ENCODE peak calls at places on chromosomes 7 and 10, in four cellular contexts. U is lower lobe of right lung, T is kidney, H is hepatocyte. N is an unnamed sample. For H3K9me3, the result is how much of the 10 kb centered on the place peaks cover.

GRCh38 chr10:131902691-131903090 is 1.9 kb downstream of the PPP2R2D start:
- DNase-seq in U (no peak), T (peak), H (no peak), N (no peak)

GRCh38 chr7:112748381-112748780 is 41.8 kb downstream of the TMEM168 start:
- DNase-seq in U (no peak), T (no peak), H (no peak), N (no peak)

GRCh38 chr7:143395187-143396149 is 13.2 kb downstream of the EPHA1 start:
- DNase-seq in U (no peak), T (no peak), H (no peak), N (no peak)

GRCh38 chr7:140738280-140738679 is 41.8 kb downstream of the NDUFB2 start:
- DNase-seq in U (no peak), T (no peak), H (no peak), N (no peak)

GRCh38 chr10:122441961-122442360 is 12.5 kb upstream of the ARMS2 start:
- DNase-seq in U (no peak), T (no peak), H (peak), N (no peak)

GRCh38 chr10:46031648-46032532 is 1.5 kb upstream of the NCOA4 start:
- DNase-seq in U (no peak), T (no peak), H (peak), N (no peak)

GRCh38 chr10:11058965-11059364 is 41.3 kb downstream of the CELF2 start:
- DNase-seq in U (no peak), T (no peak), H (peak), N (no peak)

GRCh38 chr7:525740-526139 is 6.1 kb upstream of the PDGFA start:
- DNase-seq in U (no peak), T (no peak), H (no peak), N (no peak)

GRCh38 chr10:46052057-46052790 is 6.2 kb upstream of the MSMB start:
- DNase-seq in U (no peak), T (no peak), H (no peak), N (no peak)

GRCh38 chr7:16905300-16906044 is 23.7 kb upstream of the AGR3 start:
- DNase-seq in U (no peak), T (no peak), H (peak), N (no peak)

GRCh38 chr10:28838908-28839307 is 161.6 kb downstream of the BAMBI start:
- DNase-seq in U (no peak), T (no peak), H (peak), N (no peak)

GRCh38 chr7:41169307-41169706 is 533.6 kb downstream of the INHBA start:
- DNase-seq in U (no peak), T (no peak), H (no peak), N (no peak)

GRCh38 chr7:26367219-26367711 is 75.6 kb downstream of the SNX10 start:
- DNase-seq in U (no peak), T (no peak), H (no peak), N (no peak)

GRCh38 chr10:108913300-108913699 is 1010.0 kb downstream of the XPNPEP1 start:
- DNase-seq in U (no peak), T (no peak), H (no peak), N (no peak)

GRCh38 chr7:70700055-70700934 is 431.6 kb upstream of the GALNT17 start:
- DNase-seq in U (no peak), T (no peak), H (no peak), N (no peak)

GRCh38 chr10:11830836-11831519 is 7.8 kb downstream of the PROSER2 start:
- DNase-seq in U (no peak), T (no peak), H (peak), N (no peak)

GRCh38 chr10:36989233-36989632 is 136.2 kb upstream of the ANKRD30A start:
- DNase-seq in U (no peak), T (no peak), H (no peak), N (no peak)

DNA sequence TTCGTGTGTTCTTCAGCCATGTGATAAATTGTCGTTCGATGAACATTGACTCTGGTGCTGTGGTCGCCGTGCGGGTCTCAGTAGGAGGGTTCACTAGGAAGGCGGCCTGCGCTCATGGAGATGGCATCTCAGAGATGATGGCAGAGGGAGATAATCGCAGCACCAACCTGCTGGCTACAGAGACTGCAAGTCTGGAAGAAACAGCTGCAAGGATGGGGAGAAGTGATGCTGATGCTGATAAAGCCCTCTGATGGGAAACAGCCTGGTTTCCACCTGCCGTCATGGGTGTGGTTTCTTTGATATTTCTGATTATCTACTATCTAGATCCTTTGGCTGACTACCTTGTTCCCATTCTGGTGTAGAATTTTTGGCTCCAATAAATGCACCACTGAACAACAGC is 130.5 kb upstream of the ANKRD30A start:
- DNase-seq in U (no peak), T (no peak), H (no peak), N (no peak)
- H3K9me3 ChIP-seq in U (under half), T (under half), H (under half), N (under half)

DNA sequence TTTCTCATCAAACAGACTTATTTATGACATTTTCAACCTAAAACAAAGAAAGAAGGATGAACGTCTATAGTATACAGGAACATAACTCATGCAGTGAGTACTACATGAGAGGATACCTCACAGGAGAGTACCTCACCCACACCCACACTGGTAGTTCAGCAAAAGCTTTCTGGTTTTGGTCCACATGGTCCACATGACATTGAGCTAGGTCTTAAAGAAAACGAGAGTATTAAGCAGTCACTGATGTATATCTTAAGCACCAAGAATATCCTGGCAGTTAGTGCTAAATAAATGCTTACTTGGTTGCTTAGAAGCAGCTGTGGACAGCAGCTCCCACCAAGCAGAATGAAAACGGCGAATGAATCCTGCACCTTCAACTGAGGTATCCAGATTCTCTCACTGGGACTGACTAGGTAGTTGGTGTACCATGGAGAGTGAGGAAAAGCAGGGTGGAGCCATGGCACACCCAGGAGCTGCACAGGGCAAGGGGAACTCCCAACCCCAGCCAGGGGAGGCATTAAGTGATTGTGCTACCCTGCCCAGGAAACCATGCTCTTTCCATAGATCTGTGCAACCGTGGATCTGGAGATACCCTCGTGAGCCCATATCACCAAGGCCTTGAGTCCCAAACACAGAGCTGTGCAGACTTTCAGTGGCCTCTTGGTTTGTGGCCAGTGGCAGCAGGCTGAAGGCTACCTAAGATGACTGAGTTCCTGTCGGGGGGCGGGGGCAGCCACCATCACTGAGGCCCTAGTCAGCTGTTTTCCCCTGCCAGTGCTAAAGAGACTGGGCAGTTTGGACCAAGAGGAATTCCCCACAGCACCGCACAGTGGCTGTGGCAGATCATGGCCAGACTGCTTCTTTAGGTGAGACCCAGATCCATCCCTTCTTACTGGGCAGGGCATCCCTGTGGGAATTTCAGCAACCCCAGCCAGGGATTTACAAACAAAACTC is 143.4 kb downstream of the SGMS1 start:
- DNase-seq in U (no peak), T (no peak), H (no peak), N (no peak)
- H3K9me3 ChIP-seq in U (under half), T (under half), H (under half), N (under half)

DNA sequence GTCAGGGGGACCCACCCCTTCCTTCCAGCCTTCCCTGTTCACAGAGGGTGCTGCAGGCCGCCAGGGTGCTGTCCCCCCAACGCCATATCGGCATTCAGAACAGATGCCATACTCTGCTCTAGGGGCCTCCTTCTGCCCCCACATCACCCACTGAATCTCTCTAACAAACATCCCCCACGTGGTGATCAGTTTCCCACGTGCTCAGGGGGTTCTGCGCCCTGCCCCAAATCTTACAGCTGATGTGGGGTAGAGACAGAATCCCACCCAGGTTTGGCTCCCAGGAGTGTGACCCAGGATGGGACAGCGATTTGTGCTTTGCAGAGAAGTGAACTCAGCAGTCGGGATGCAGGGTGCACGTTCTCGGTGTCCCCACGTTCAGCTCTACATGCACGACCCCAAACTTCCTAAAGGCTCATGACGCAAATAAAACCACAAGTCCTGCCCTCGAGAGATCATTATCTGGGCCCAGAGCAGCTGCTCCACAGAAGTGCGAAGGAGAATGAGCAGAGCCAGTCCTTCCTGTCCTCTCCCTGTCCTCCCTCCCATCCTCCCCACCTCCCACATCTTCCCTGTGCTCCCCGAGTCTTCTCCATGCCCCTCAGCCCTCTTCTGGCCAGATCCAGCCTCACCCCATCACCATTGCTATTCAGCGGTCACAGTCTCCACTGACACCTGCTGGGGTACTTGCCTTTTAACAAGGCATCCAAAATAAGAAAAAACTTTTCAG is 423.4 kb downstream of the DNAJB6 start:
- DNase-seq in U (no peak), T (peak), H (no peak), N (no peak)
- H3K9me3 ChIP-seq in U (under half), T (under half), H (under half), N (under half)

DNA sequence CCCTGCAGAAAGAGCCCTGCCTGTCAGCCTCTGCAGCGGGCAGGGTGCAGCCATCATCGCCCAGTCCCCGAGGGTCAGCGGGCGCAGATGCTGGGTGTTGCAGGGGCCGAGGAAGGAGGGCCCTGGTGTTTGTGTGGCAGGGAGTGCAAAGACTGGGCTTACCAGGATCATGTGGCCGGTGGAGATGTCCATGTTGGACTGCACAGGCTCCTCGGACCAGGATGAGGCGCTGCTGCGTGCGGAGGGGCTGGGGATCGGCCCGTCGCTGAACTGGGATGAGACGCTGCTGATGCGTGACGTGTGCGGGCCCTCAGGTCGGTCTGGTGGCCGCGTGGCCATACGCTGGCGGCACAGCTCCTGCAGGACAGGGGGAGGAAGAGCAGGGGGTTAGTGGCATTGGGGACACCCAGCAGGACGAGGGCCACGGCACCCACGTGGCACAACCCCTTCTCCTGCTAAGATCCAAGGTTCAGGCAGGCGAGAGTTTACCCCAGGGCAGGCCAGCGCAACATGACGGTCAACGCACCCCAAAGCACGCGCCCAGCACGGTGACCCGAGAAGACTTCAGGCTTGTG is 319.5 kb downstream of the DNAJB6 start:
- DNase-seq in U (no peak), T (peak), H (no peak), N (no peak)
- H3K9me3 ChIP-seq in U (under half), T (under half), H (under half), N (under half)

GRCh38 chr10:123451607-123452245 is 214.4 kb upstream of the GPR26 start:
- DNase-seq in U (no peak), T (no peak), H (peak), N (no peak)
- H3K9me3 ChIP-seq in U (under half), T (under half), H (under half), N (under half)

GRCh38 chr7:159095979-159096411 is 48.7 kb downstream of the VIPR2 start:
- DNase-seq in U (no peak), T (no peak), H (no peak), N (no peak)
- H3K9me3 ChIP-seq in U (under half), T (under half), H (under half), N (under half)

DNA sequence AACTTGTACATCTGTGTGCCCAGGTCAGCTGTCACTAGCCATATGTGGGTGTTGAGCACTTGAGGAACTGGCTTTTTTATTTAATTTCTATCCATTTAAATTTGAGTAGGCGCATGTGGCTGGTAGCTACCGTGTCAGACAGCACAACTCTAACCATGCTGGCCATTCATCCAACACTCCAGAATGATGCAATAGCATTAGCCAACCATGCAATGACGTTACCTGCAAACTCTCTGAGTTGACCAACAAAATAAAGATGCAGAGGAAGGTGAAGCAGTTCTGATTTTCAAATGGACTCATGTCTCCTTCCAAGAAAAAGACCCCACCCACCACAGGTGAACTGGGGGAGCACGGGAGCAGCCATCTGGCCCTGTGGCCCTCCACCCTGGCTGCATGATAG is 24.5 kb upstream of the CHST15 start:
- DNase-seq in U (no peak), T (no peak), H (no peak), N (no peak)
- H3K9me3 ChIP-seq in U (under half), T (under half), H (under half), N (under half)

GRCh38 chr10:18557960-18558359 is 93.4 kb downstream of the NSUN6 start:
- DNase-seq in U (no peak), T (no peak), H (no peak), N (no peak)
- H3K9me3 ChIP-seq in U (under half), T (under half), H (under half), N (under half)

GRCh38 chr10:1346201-1346600 is 290.0 kb downstream of the WDR37 start:
- DNase-seq in U (no peak), T (no peak), H (no peak), N (no peak)
- H3K9me3 ChIP-seq in U (under half), T (under half), H (under half), N (under half)

GRCh38 chr10:78351283-78351682 is 317.6 kb downstream of the RPS24 start:
- DNase-seq in U (no peak), T (no peak), H (no peak), N (no peak)
- H3K9me3 ChIP-seq in U (under half), T (under half), H (under half), N (under half)